ENCODE peak calls at places on chromosomes 16 and 17, in four cellular contexts. W is right lobe of liver, G is kidney epithelial cell, O is lung. U is an unnamed sample.

GRCh38 chr16:50745940-50746339 is 4.1 kb downstream of the CYLD start:
- DNase-seq in W (no peak), G (no peak), O (no peak), U (no peak)

GRCh38 chr17:32461853-32462617 is 17.7 kb downstream of the PSMD11 start:
- DNase-seq in W (no peak), G (no peak), O (no peak), U (peak)

GRCh38 chr17:57605734-57606105 is 139.4 kb downstream of the CCDC182 start:
- DNase-seq in W (no peak), G (no peak), O (no peak), U (no peak)

GRCh38 chr17:36525888-36526287 is 8.8 kb downstream of the MYO19 start:
- DNase-seq in W (no peak), G (no peak), O (no peak), U (no peak)

GRCh38 chr17:82231562-82232321 is 2.9 kb downstream of the SLC16A3 start:
- DNase-seq in W (peak), G (no peak), O (peak), U (no peak)

GRCh38 chr16:24977673-24978065 is 37.5 kb downstream of the ARHGAP17 start:
- DNase-seq in W (no peak), G (no peak), O (no peak), U (no peak)

GRCh38 chr16:17544785-17545184 is 74.0 kb upstream of the XYLT1 start:
- DNase-seq in W (no peak), G (no peak), O (no peak), U (no peak)

GRCh38 chr17:68198931-68199836 is 48.7 kb upstream of the AMZ2 start:
- DNase-seq in W (peak), G (no peak), O (no peak), U (no peak)

GRCh38 chr16:81551821-81552304 is 107.3 kb downstream of the CMIP start:
- DNase-seq in W (peak), G (no peak), O (no peak), U (no peak)

GRCh38 chr17:78925662-78926555 is 722 bp upstream of the TIMP2 start:
- DNase-seq in W (peak), G (no peak), O (peak), U (no peak)

GRCh38 chr16:53220585-53220984 is 165.8 kb downstream of the CHD9 start:
- DNase-seq in W (no peak), G (no peak), O (no peak), U (no peak)

GRCh38 chr17:38705803-38706624 is 941 bp downstream of the MLLT6 start:
- DNase-seq in W (no peak), G (no peak), O (no peak), U (no peak)

GRCh38 chr16:88389621-88390160 is 6.9 kb downstream of the ZNF469 start:
- DNase-seq in W (no peak), G (no peak), O (no peak), U (no peak)

GRCh38 chr16:70700101-70701020 is 14.5 kb upstream of the MTSS2 start:
- DNase-seq in W (peak), G (no peak), O (no peak), U (peak)

GRCh38 chr17:2171725-2172446 is 117.0 kb downstream of the HIC1 start:
- DNase-seq in W (peak), G (no peak), O (peak), U (peak)

GRCh38 chr16:2537451-2538379 is at the start of gene PDPK1:
- DNase-seq in W (peak), G (peak), O (peak), U (peak)

GRCh38 chr17:15232517-15232915 is 32.6 kb downstream of the PMP22 start:
- DNase-seq in W (no peak), G (no peak), O (no peak), U (peak)

GRCh38 chr17:59534583-59534982 is 30.8 kb upstream of the DHX40 start:
- DNase-seq in W (no peak), G (no peak), O (no peak), U (no peak)
- TF ChIP-seq CTCF in W (peak), G (no peak), O (no peak), U (no peak)

DNA sequence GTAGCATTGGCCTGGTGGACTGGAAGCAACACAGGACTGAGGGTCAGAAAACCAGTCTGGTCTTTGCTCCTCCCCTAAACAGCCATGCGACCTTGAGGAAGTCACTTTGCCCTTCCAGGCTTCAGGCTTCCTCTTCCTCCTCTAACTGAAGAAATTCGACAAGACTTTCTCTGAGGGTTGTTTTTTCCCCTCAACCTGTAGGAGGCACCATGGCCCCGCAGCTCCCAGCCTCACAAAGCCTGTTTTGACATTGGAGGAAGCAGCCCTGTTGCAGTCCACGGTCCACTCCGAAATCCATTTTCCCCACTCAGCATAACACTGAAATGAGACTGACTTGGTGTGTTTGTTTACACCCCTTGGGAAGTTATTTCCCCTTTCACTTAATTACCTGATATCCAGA is 41.2 kb upstream of the PIRT start:
- DNase-seq in W (peak), G (no peak), O (no peak), U (peak)
- TF ChIP-seq CTCF in W (no peak), G (peak), O (no peak), U (peak)

DNA sequence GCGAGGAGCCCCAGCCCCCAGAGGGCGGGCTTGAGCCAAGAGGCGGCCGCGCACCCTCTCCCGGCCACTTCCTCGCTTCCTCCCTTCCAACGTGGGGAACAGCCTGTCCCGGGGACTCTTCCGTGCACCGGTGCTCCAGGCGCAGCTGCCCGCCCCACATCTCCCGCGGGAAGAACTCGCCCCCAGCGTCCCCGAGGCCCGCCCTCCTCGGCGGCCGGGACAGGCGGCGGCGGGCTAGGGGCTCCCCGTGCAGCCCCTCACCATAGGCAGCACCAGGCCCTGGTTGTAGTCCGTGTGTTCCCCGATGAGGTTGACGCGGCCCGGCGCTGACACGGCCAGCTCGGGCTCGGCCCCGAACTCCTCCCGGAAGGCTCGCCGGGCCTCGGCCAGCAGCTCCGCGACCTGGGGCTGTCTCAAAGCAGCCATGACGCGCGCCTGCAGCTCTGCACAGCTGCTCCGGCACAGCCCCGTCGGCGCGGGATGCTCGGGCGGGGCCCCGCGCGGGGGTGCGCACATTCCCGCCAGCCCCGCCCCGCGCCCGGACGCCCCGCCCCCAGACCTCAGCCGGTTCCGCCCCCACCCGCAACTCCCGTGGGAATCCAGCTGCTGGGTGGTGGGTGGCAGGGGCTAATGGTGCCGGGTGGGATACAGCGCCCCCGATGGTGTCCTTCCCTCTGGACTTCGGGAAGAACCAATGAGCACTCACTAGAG is at the start of gene GALK1:
- DNase-seq in W (peak), G (no peak), O (peak), U (peak)
- TF ChIP-seq CTCF in W (peak), G (peak), O (peak), U (peak)

GRCh38 chr17:53032861-53033271 is 789.9 kb upstream of the KIF2B start:
- DNase-seq in W (no peak), G (peak), O (no peak), U (peak)
- TF ChIP-seq CTCF in W (peak), G (peak), O (no peak), U (peak)